ENCODE peak calls at places on chromosomes 7 and 10, in six cellular contexts. G, S, N, K, U and P are unnamed samples. For H3K4me1, the result is how much of the 10 kb centered on the place peaks cover.

GRCh38 chr10:102422586-102423129 is 2.0 kb downstream of the FBXL15 start:
- DNase-seq in S (peak), G (peak), N (peak), U (peak), K (peak), P (peak)

GRCh38 chr10:2874963-2875362 is 192.4 kb upstream of the PFKP start:
- DNase-seq in N (no peak), S (no peak), K (no peak), G (no peak), U (no peak), P (no peak)

GRCh38 chr7:139321071-139321745 is 19.9 kb upstream of the FMC1 start:
- DNase-seq in N (peak), G (no peak), U (no peak), S (no peak), K (peak), P (no peak)

GRCh38 chr7:75613351-75613750 is 121.2 kb downstream of the SPDYE5 start:
- DNase-seq in N (no peak), S (no peak), U (no peak), K (no peak), G (no peak), P (no peak)

GRCh38 chr7:84025332-84025927 is 169.2 kb downstream of the SEMA3A start:
- DNase-seq in N (peak), G (no peak), U (peak), S (peak), K (peak), P (no peak)

GRCh38 chr10:117132751-117133231 is 5.3 kb downstream of the VAX1 start:
- DNase-seq in S (no peak), N (peak), K (no peak), U (no peak), G (no peak), P (no peak)

GRCh38 chr10:18659784-18660561 is 742 bp downstream of the ARL5B start:
- DNase-seq in U (no peak), G (no peak), S (no peak), K (peak), N (peak), P (no peak)

GRCh38 chr7:98463837-98464557 is 63.1 kb upstream of the BAIAP2L1 start:
- DNase-seq in S (no peak), N (no peak), K (no peak), U (no peak), G (no peak), P (no peak)

GRCh38 chr7:134174797-134175261 is 47.7 kb downstream of the LRGUK start:
- DNase-seq in N (peak), U (no peak), G (no peak), S (peak), K (peak), P (no peak)

GRCh38 chr10:17599089-17599488 is 18.1 kb downstream of the HACD1 start:
- DNase-seq in G (no peak), K (peak), N (peak), U (no peak), S (peak), P (no peak)

GRCh38 chr10:127618797-127619196 is 69.7 kb downstream of the NPS start:
- DNase-seq in N (no peak), U (no peak), K (no peak), G (no peak), S (no peak), P (no peak)

GRCh38 chr10:4633776-4634175 is 192.2 kb upstream of the AKR1E2 start:
- DNase-seq in S (no peak), N (no peak), G (no peak), K (no peak), U (no peak), P (no peak)

GRCh38 chr10:4632757-4633156 is 193.2 kb upstream of the AKR1E2 start:
- DNase-seq in N (no peak), K (no peak), S (no peak), G (no peak), U (no peak), P (no peak)

GRCh38 chr10:4635883-4636282 is 190.1 kb upstream of the AKR1E2 start:
- DNase-seq in S (no peak), K (no peak), N (no peak), U (no peak), G (no peak), P (no peak)

GRCh38 chr10:4633186-4633585 is 192.8 kb upstream of the AKR1E2 start:
- DNase-seq in K (no peak), U (no peak), S (no peak), G (no peak), N (no peak), P (no peak)

DNA sequence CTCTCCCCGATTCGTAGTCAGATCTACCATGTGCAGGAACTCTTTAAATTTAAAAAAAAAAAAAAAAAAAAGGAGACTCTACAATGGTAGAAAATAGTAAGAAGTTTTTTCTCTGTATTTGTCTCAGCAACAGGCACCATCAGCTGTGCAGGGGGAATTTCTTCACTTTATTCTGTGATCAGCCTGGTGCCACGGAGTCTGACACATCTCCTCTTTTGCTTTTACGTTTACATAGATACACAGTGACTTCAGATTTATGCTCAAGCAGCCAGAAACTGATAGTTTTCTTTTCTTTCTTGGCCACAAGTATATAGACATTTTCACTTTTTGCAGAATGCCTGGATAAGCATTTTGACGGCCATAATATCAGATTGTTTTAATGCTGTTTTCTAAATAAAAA is 190.6 kb upstream of the AKR1E2 start:
- DNase-seq in N (no peak), K (peak), S (no peak), G (no peak), U (no peak), P (no peak)
- H3K27ac ChIP-seq in N (no peak), K (no peak), S (no peak), G (no peak), U (no peak), P (no peak)

DNA sequence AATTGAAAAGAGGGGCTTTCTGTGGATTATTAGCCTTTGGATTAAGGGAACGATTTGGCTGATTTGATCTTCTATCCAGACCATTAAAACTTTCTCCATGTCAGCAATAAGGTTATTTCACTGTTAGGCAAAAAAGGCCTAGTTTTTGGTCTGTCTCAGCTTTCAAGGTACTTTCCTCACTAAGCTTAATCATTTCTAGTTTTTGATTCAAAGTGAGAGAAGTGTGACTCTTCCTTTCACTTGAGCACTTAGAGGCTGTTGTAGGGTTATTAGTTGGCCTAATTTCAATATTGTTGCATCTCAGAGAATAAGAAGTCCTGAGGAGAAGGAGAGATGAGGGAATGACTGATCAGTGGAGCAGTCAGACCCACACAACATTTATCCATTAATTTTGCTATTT is 596.0 kb upstream of the TPK1 start:
- DNase-seq in N (no peak), G (no peak), U (no peak), K (no peak), S (no peak), P (no peak)
- H3K4me1 ChIP-seq in N (under half), G (under half), U (under half), K (under half), S (under half), P (under half)

DNA sequence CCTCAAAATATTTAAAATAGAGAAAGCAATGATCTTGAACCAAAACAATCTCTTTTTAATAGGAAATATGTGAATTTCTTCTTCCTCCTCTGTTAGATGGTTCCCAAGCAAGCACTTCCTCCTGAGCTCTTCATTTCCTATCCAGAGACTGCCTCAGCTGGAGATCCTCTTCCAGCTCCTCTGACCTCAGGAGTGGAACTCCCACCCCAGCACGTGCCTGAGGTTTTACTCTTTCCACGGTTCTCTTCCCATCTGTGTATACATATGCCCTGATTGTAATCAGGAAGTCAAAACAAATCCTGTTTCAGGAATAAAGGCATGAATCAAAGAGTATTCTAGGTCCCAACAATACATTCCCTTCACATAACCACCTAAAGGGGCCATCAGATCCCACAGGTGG is 5.6 kb downstream of the DENND11 start:
- DNase-seq in N (no peak), K (no peak), S (no peak), U (no peak), G (no peak), P (no peak)
- H3K27ac ChIP-seq in N (no peak), K (no peak), S (peak), U (no peak), G (no peak), P (peak)

GRCh38 chr7:5595545-5596045 is 172.0 kb upstream of the TNRC18 start:
- DNase-seq in N (peak), S (peak), U (peak), G (no peak), K (peak), P (no peak)
- H3K4me1 ChIP-seq in N (under half), S (half or more), U (under half), G (under half), K (under half), P (half or more)

DNA sequence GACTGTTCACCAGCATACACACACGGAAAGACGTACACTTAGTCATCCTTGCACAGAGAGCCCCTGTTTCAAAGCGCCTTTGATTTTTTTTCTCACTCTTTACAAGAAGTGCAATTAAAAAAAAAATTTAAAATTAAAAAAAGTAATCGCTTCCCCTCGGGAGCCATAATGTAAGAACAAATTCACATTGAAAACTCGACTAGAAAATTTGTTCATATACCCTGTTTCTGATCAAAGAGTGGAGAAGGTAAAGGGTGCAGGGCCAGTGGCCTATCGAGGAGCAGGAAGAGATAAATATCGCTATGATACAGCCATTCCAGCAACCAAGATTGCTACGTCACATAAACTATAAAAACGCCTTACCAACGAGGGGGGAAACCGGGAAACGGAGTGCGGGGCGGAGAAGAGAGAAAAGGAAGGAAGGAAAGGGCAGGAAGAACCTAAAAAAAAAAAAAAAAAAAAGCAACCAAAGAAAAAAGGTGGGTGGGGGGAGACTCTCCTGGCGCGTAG is 5.0 kb upstream of the HOXA2 start:
- DNase-seq in K (peak), N (no peak), G (no peak), U (no peak), S (no peak), P (no peak)
- H3K27ac ChIP-seq in K (peak), N (no peak), G (peak), U (peak), S (no peak), P (peak)

GRCh38 chr7:55555160-55555559 is 17.1 kb downstream of the VOPP1 start:
- DNase-seq in N (no peak), G (no peak), U (no peak), K (no peak), S (no peak), P (no peak)
- H3K4me1 ChIP-seq in N (under half), G (half or more), U (under half), K (under half), S (under half), P (under half)

DNA sequence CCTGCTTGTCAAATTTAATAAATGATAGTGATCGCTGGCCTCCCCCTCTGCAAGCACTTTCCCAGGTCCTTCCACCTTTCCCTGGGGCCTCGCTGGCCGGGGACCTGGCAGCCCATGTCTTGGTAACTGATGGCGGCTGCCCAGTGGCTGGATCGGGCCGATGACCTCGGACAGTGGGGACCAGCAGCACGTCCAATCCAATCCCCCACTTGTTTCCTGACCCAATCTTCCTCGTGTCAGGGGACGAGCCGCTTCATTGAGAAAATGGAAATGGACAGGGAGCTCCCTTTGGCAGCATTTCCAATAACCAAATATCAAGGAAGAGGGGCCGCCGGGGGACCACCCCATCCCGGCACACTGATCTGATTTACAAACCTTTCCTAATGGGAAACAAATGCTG is 17.2 kb downstream of the EBF3 start:
- DNase-seq in N (no peak), U (no peak), S (no peak), G (no peak), K (no peak), P (no peak)
- H3K27ac ChIP-seq in N (peak), U (no peak), S (no peak), G (peak), K (no peak), P (no peak)

GRCh38 chr10:25504306-25504705 is 329.5 kb downstream of the GPR158 start:
- DNase-seq in N (no peak), G (no peak), U (no peak), K (no peak), S (no peak), P (no peak)
- H3K4me1 ChIP-seq in N (under half), G (under half), U (under half), K (under half), S (under half), P (under half)

DNA sequence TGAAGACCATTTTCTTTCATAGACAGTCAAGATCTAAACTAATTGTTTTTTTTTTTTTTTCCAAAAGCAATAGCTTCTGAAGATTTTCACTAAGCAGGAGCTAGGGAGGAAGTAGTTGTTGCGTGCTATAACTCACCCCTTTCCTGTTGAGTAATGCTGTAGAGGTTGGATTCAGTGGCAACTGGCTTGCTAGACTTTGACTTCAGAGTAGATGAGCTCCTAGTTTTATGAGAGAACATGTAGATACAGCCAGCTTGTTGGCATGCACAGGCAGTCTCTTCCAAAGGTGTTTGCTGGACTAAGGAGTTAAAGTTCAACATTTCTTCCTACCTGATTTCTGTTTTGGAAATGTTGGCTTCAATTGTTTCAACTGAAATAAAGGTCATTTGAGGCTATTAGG is 66.2 kb upstream of the MXI1 start:
- DNase-seq in U (no peak), G (no peak), N (no peak), K (peak), S (no peak), P (no peak)
- H3K27ac ChIP-seq in U (no peak), G (no peak), N (no peak), K (no peak), S (no peak), P (no peak)